ENCODE peak calls at places on chromosome 1, in six cellular contexts. L is H9; D is stimulated activated CD8-positive, alpha-beta memory T cell treated with anti-CD3 and anti-CD28 coated beads, Interleukin-15, amount 100 ng/mL, for 4 hours; A is CD8-positive, alpha-beta memory T cell; G is stomach; O is nucleus accumbens. F is an unnamed sample.

GRCh38 chr1:64545118-64545916 is 75.4 kb downstream of the CACHD1 start:
- DNase-seq in G (no peak), D (no peak), L (no peak), O (no peak), A (peak), F (no peak)

GRCh38 chr1:28437260-28437923 is 67.9 kb downstream of the PHACTR4 start:
- DNase-seq in A (no peak), O (no peak), D (no peak), L (no peak), G (no peak), F (no peak)

GRCh38 chr1:167722152-167722869 is 529 bp downstream of the MPZL1 start:
- DNase-seq in A (peak), O (peak), L (peak), G (peak), D (no peak), F (no peak)

GRCh38 chr1:177978530-177978929 is 8.7 kb upstream of the SEC16B start:
- DNase-seq in G (no peak), O (no peak), D (no peak), A (no peak), L (no peak), F (no peak)

GRCh38 chr1:206102292-206102936 is 14.8 kb downstream of the AVPR1B start:
- DNase-seq in L (no peak), A (no peak), O (no peak), G (no peak), D (no peak), F (no peak)

GRCh38 chr1:48947761-48948537 is 171.3 kb upstream of the BEND5 start:
- DNase-seq in D (no peak), G (no peak), L (peak), O (peak), A (no peak), F (no peak)

GRCh38 chr1:57623039-57623790 is 199.4 kb upstream of the DAB1 start:
- DNase-seq in G (no peak), D (no peak), O (no peak), A (no peak), L (peak), F (no peak)

GRCh38 chr1:235050911-235051360 is 77.7 kb downstream of the TOMM20 start:
- DNase-seq in A (no peak), O (no peak), D (no peak), L (peak), G (no peak), F (no peak)

GRCh38 chr1:40042337-40042736 is 1.8 kb downstream of the CAP1 start:
- DNase-seq in D (no peak), O (no peak), L (no peak), A (no peak), G (no peak), F (no peak)

GRCh38 chr1:36650200-36651065 is 167.7 kb upstream of the CSF3R start:
- DNase-seq in O (no peak), L (peak), D (peak), A (peak), G (peak), F (peak)

GRCh38 chr1:6239213-6239752 is 3.5 kb upstream of the ICMT start:
- DNase-seq in A (no peak), D (no peak), G (no peak), L (peak), O (no peak), F (no peak)

GRCh38 chr1:202858306-202858705 is 30.6 kb downstream of the RABIF start:
- DNase-seq in A (no peak), O (no peak), D (no peak), G (peak), L (no peak), F (no peak)

GRCh38 chr1:246428542-246429308 is 78.4 kb downstream of the SMYD3 start:
- DNase-seq in L (peak), G (no peak), A (no peak), D (no peak), O (no peak), F (no peak)

GRCh38 chr1:245822997-245823396 is 668.2 kb downstream of the KIF26B start:
- DNase-seq in L (no peak), D (no peak), G (no peak), O (no peak), A (no peak), F (no peak)

GRCh38 chr1:205567716-205568115 is 63.2 kb downstream of the CDK18 start:
- DNase-seq in O (no peak), L (no peak), G (peak), D (no peak), A (no peak), F (no peak)

F was measured in effector CD4-positive, alpha-beta T cell.